ENCODE peak calls at places on chromosomes 5 and 9, in four cellular contexts. One of them, this sample, is unnamed.

GRCh38 chr5:92633821-92634220 is 947.2 kb downstream of the NR2F1-AS1 start:
- DNase-seq in mucosa of descending colon: no peak
- DNase-seq in Calu3: no peak
- DNase-seq in SW480: no peak
- DNase-seq in this sample: no peak

GRCh38 chr5:171644536-171644935 is 141.1 kb upstream of the SMIM23 start:
- DNase-seq in Calu3: no peak
- DNase-seq in SW480: no peak
- DNase-seq in mucosa of descending colon: no peak
- DNase-seq in this sample: no peak

GRCh38 chr5:141514330-141515111 is 25.6 kb downstream of the PCDHGC5 start:
- DNase-seq in mucosa of descending colon: no peak
- DNase-seq in Calu3: no peak
- DNase-seq in SW480: no peak
- DNase-seq in this sample: no peak

GRCh38 chr9:135130266-135130976 is 43.0 kb downstream of the OLFM1 start:
- DNase-seq in Calu3: peak; percentile 30
- DNase-seq in SW480: peak; percentile 71
- DNase-seq in mucosa of descending colon: no peak
- DNase-seq in this sample: peak; percentile 43

GRCh38 chr5:119311688-119312087 is 44.1 kb upstream of the TNFAIP8 start:
- DNase-seq in SW480: no peak
- DNase-seq in Calu3: no peak
- DNase-seq in mucosa of descending colon: no peak
- DNase-seq in this sample: no peak

GRCh38 chr9:90815183-90815943 is 13.7 kb downstream of the SYK start:
- DNase-seq in Calu3: no peak
- DNase-seq in SW480: no peak
- DNase-seq in mucosa of descending colon: peak; percentile 60
- DNase-seq in this sample: peak; percentile 42

GRCh38 chr5:71899865-71900342 is 180.8 kb downstream of the CARTPT start:
- DNase-seq in Calu3: no peak
- DNase-seq in SW480: peak; percentile 43
- DNase-seq in mucosa of descending colon: no peak
- DNase-seq in this sample: no peak

GRCh38 chr9:130308081-130308571 is 42.6 kb downstream of the HMCN2 start:
- DNase-seq in SW480: no peak
- DNase-seq in Calu3: no peak
- DNase-seq in mucosa of descending colon: no peak
- DNase-seq in this sample: no peak

This sample was measured in transverse colon.